ENCODE peak calls at places on chromosomes 5 and 9, in nine cellular contexts. I is hepatic stellate cell; G is suprapubic skin; Q is stimulated activated CD8-positive, alpha-beta memory T cell treated with anti-CD3 and anti-CD28 coated beads, Interleukin-12 subunit alpha, Interleukin-12 subunit beta, amount 100 ng/mL, for 1 hour; S is posterior vena cava; B is NCI-H82; C is HEK293T; L is M059J; Z is mesenchymal stem cell. U is an unnamed sample.

GRCh38 chr9:7273575-7273974 is 515.8 kb downstream of the KDM4C start:
- DNase-seq in I (no peak), G (no peak), Q (no peak), S (no peak), B (peak), C (peak), L (peak), Z (peak), U (no peak)

GRCh38 chr9:31608881-31609280 is 775.6 kb upstream of the ACO1 start:
- DNase-seq in I (no peak), G (no peak), Q (no peak), S (no peak), B (no peak), C (no peak), L (no peak), Z (no peak), U (no peak)

GRCh38 chr5:44389410-44389879 is at the start of gene FGF10:
- DNase-seq in I (peak), G (no peak), Q (no peak), S (peak), B (peak), C (peak), L (no peak), Z (peak), U (peak)

GRCh38 chr5:151686673-151687378 is at the start of gene SPARC:
- DNase-seq in I (peak), G (peak), Q (no peak), S (peak), B (peak), C (no peak), L (peak), Z (peak), U (peak)

GRCh38 chr5:141560141-141560540 is 58.7 kb downstream of the DIAPH1 start:
- DNase-seq in I (no peak), G (no peak), Q (no peak), S (no peak), B (peak), C (no peak), L (peak), Z (no peak), U (no peak)

GRCh38 chr5:133959643-133960042 is 8.8 kb downstream of the C5orf15 start:
- DNase-seq in I (no peak), G (no peak), Q (no peak), S (no peak), B (no peak), C (no peak), L (no peak), Z (no peak), U (no peak)

GRCh38 chr5:179475211-179475840 is 75.0 kb upstream of the RUFY1 start:
- DNase-seq in I (no peak), G (no peak), Q (no peak), S (no peak), B (no peak), C (no peak), L (no peak), Z (peak), U (peak)

GRCh38 chr5:72209515-72210115 is 102.3 kb downstream of the MAP1B start:
- DNase-seq in I (no peak), G (no peak), Q (no peak), S (no peak), B (peak), C (peak), L (peak), Z (no peak), U (peak)

GRCh38 chr9:93187047-93187446 is 3.1 kb downstream of the WNK2 start:
- DNase-seq in I (no peak), G (no peak), Q (no peak), S (no peak), B (no peak), C (no peak), L (no peak), Z (no peak), U (no peak)

GRCh38 chr5:154583545-154584168 is 105.6 kb upstream of the HAND1 start:
- DNase-seq in I (no peak), G (no peak), Q (no peak), S (no peak), B (no peak), C (no peak), L (peak), Z (no peak), U (no peak)

GRCh38 chr5:91126888-91127287 is 256.2 kb downstream of the ARRDC3 start:
- DNase-seq in I (no peak), G (no peak), Q (no peak), S (no peak), B (no peak), C (no peak), L (no peak), Z (no peak), U (no peak)

GRCh38 chr5:168288349-168289245 is 2.8 kb upstream of the WWC1 start:
- DNase-seq in I (no peak), G (no peak), Q (no peak), S (no peak), B (no peak), C (no peak), L (peak), Z (no peak), U (no peak)

GRCh38 chr9:29773676-29774075 is 2200.4 kb upstream of the C9orf72 start:
- DNase-seq in I (no peak), G (no peak), Q (no peak), S (no peak), B (no peak), C (no peak), L (peak), Z (no peak), U (no peak)

U was measured in aorta.